ENCODE peak calls at places on chromosome 11, in nine cellular contexts. N, B, W, H, E, G, A, F and V are unnamed samples.

GRCh38 chr11:35511666-35512065 is 13.8 kb downstream of the PAMR1 start:
- DNase-seq in W (no peak), A (no peak), E (no peak), H (peak), B (no peak), F (peak), N (no peak), G (peak), V (no peak)

GRCh38 chr11:66743271-66743968 is 14.4 kb upstream of the SPTBN2 start:
- DNase-seq in E (peak), N (no peak), H (no peak), A (no peak), F (no peak), G (no peak), B (no peak), W (no peak), V (no peak)

GRCh38 chr11:69983571-69983877 is 94.6 kb upstream of the ANO1 start:
- DNase-seq in F (no peak), N (no peak), G (no peak), W (no peak), A (no peak), B (no peak), E (no peak), H (no peak), V (no peak)

GRCh38 chr11:103877221-103877620 is 159.2 kb upstream of the DDI1 start:
- DNase-seq in G (peak), A (no peak), B (no peak), F (peak), E (no peak), H (peak), N (no peak), W (no peak), V (no peak)

GRCh38 chr11:74257934-74258553 is 53.4 kb downstream of the P4HA3 start:
- DNase-seq in H (peak), F (peak), E (no peak), B (no peak), G (peak), N (peak), W (peak), A (no peak), V (no peak)

GRCh38 chr11:95877288-95877687 is 46.6 kb downstream of the MTMR2 start:
- DNase-seq in H (peak), W (no peak), F (peak), A (no peak), E (no peak), N (no peak), G (peak), B (no peak), V (no peak)

GRCh38 chr11:84103096-84103495 is 816.9 kb upstream of the CCDC90B start:
- DNase-seq in F (no peak), B (no peak), A (no peak), N (no peak), H (no peak), E (peak), G (no peak), W (no peak), V (no peak)

GRCh38 chr11:125211191-125211953 is 46.8 kb downstream of the PKNOX2 start:
- DNase-seq in E (peak), G (no peak), A (no peak), B (no peak), F (peak), N (peak), H (peak), W (peak), V (no peak)

GRCh38 chr11:80702264-80702663 is 1261.4 kb upstream of the TENM4 start:
- DNase-seq in F (no peak), H (no peak), W (no peak), B (no peak), G (no peak), A (no peak), E (no peak), N (no peak), V (no peak)

GRCh38 chr11:63670738-63671321 is 346 bp downstream of the ATL3 start:
- DNase-seq in G (no peak), W (peak), B (peak), E (peak), H (no peak), A (peak), N (peak), F (peak), V (peak)

GRCh38 chr11:108906826-108907225 is 242.0 kb downstream of the DDX10 start:
- DNase-seq in B (no peak), H (peak), G (peak), N (no peak), F (no peak), W (no peak), E (no peak), A (no peak), V (no peak)

GRCh38 chr11:35083181-35084061 is 55.5 kb upstream of the CD44 start:
- DNase-seq in G (peak), B (no peak), N (peak), F (peak), A (no peak), H (peak), E (peak), W (peak), V (peak)

GRCh38 chr11:102309621-102310541 is 7.4 kb upstream of the BIRC3 start:
- DNase-seq in G (no peak), N (no peak), H (peak), E (peak), F (no peak), A (no peak), W (no peak), B (no peak), V (no peak)
- TF ChIP-seq CTCF in G (no peak), N (no peak), H (no peak), E (peak), F (no peak), A (peak), W (no peak), B (no peak), V (no peak)

GRCh38 chr11:116716617-116717016 is 56.2 kb downstream of the BUD13 start:
- DNase-seq in W (no peak), A (no peak), H (no peak), G (no peak), B (no peak), E (no peak), F (no peak), N (no peak), V (no peak)

GRCh38 chr11:116714902-116715301 is 57.9 kb downstream of the BUD13 start:
- DNase-seq in N (no peak), B (no peak), A (no peak), W (no peak), G (no peak), E (peak), F (no peak), H (no peak), V (no peak)

GRCh38 chr11:116712428-116712827 is 60.4 kb downstream of the BUD13 start:
- DNase-seq in E (no peak), B (no peak), N (no peak), A (no peak), G (no peak), H (no peak), F (no peak), W (no peak), V (no peak)

GRCh38 chr11:116719102-116719501 is 53.7 kb downstream of the BUD13 start:
- DNase-seq in B (no peak), F (no peak), E (no peak), N (no peak), H (no peak), W (no peak), A (no peak), G (no peak), V (no peak)

GRCh38 chr11:116715383-116715782 is 57.4 kb downstream of the BUD13 start:
- DNase-seq in E (peak), W (no peak), A (no peak), G (no peak), N (no peak), H (no peak), F (no peak), B (no peak), V (no peak)
- TF ChIP-seq CTCF in E (peak), W (no peak), A (no peak), G (no peak), N (no peak), H (no peak), F (no peak), B (no peak), V (no peak)

DNA sequence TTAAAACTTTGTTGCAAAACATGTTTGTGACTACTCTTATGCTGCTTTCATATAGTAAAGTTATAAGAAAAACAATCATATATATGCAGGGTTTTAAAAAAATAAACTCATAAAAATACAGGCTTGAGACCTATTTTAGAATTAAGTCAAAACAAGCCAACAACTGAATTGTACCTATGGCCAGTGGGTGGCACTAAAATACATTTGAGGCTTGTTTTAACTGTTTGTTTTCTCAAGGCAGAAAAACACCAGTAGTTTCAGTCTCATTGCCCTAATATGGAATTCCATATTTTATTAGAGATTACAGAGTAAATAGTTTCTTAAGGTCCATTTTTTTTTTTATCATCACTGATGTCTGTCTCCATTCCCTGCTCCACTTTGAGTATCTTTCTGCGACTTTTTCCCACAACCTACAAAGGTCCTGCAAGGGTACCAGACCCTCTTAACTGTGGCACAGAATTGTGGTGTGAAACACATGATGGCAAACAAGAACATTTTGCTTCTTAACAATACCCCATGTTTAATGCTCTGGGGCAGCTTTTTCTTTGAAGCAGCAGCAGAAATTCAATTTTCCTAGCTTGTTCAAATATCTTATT is 8.5 kb upstream of the CCDC89 start:
- DNase-seq in E (peak), A (peak), N (no peak), B (no peak), G (peak), W (no peak), F (peak), H (peak), V (no peak)
- TF ChIP-seq CTCF in E (peak), A (peak), N (no peak), B (peak), G (peak), W (no peak), F (peak), H (peak), V (no peak)

DNA sequence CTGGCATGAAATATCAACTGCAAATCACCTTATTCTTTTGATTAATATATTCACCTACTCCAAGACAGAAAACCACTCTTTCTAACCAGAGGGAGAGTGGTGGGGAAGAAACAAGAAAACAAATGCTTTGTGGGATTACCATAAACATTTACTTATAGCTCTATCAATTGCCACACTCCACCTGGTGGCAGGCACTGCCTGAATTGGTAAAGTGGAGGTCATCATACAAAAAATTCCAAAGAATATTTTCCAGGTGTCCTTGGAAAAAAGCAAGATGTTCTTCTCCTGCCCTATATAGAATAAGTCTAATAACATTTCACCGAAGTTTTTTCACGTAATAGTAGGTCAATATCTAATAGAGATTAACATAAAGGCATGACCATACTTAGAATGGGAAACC is 45.3 kb downstream of the PHF21A start:
- DNase-seq in B (no peak), N (no peak), F (no peak), H (no peak), G (no peak), W (no peak), A (no peak), E (peak), V (no peak)
- TF ChIP-seq CTCF in B (no peak), N (no peak), F (peak), H (peak), G (peak), W (no peak), A (peak), E (peak), V (no peak)